ENCODE peak calls at places on chromosomes 16 and 17, in four cellular contexts. One of them, this sample, is unnamed.

GRCh38 chr17:54944796-54945195 is 23.7 kb downstream of the COX11 start:
- DNase-seq in AG20443: peak
- DNase-seq in GM10248: no peak
- DNase-seq in AG04449: no peak
- DNase-seq in this sample: peak

GRCh38 chr17:54754560-54754959 is 146.1 kb upstream of the TOM1L1 start:
- DNase-seq in AG20443: no peak
- DNase-seq in GM10248: peak
- DNase-seq in AG04449: no peak
- DNase-seq in this sample: peak

GRCh38 chr16:50275428-50276127 is 9.2 kb downstream of the ADCY7 start:
- DNase-seq in AG20443: no peak
- DNase-seq in GM10248: no peak
- DNase-seq in AG04449: no peak
- DNase-seq in this sample: no peak

GRCh38 chr16:59686405-59686804 is 952.3 kb upstream of the GOT2 start:
- DNase-seq in AG20443: no peak
- DNase-seq in GM10248: no peak
- DNase-seq in AG04449: no peak
- DNase-seq in this sample: no peak

GRCh38 chr17:858941-859452 is 76.8 kb downstream of the MRM3 start:
- DNase-seq in AG20443: no peak
- DNase-seq in GM10248: no peak
- DNase-seq in AG04449: no peak
- DNase-seq in this sample: no peak

GRCh38 chr17:353838-354234 is 1.2 kb upstream of the RPH3AL start:
- DNase-seq in AG20443: no peak
- DNase-seq in GM10248: no peak
- DNase-seq in AG04449: no peak
- DNase-seq in this sample: no peak

GRCh38 chr17:28497931-28498330 is 8.2 kb upstream of the FOXN1 start:
- DNase-seq in AG20443: no peak
- DNase-seq in GM10248: no peak
- DNase-seq in AG04449: no peak
- DNase-seq in this sample: no peak

GRCh38 chr17:79812969-79813825 is 16.3 kb upstream of the CBX8 start:
- DNase-seq in AG20443: no peak
- DNase-seq in GM10248: no peak
- DNase-seq in AG04449: no peak
- DNase-seq in this sample: peak

GRCh38 chr17:63434951-63435571 is 11.0 kb downstream of the CYB561 start:
- DNase-seq in AG20443: peak
- DNase-seq in GM10248: no peak
- DNase-seq in AG04449: no peak
- DNase-seq in this sample: peak

This sample was measured in SJCRH30.